ENCODE peak calls at places on chromosomes 13 and 19, in five cellular contexts. K is right lobe of liver; X is uterus; Y is heart right ventricle; A is CD4-positive, alpha-beta memory T cell. I is an unnamed sample.

GRCh38 chr19:3942790-3943409 is 10.0 kb downstream of the NMRK2 start:
- DNase-seq in K (no peak), X (no peak), Y (no peak), A (no peak), I (peak; percentile 9)

GRCh38 chr13:106038752-106039151 is 496.7 kb downstream of the EFNB2 start:
- DNase-seq in K (no peak), X (no peak), Y (no peak), A (no peak), I (peak; percentile 62)

GRCh38 chr13:59750860-59751259 is 412.9 kb downstream of the DIAPH3 start:
- DNase-seq in K (no peak), X (no peak), Y (no peak), A (no peak), I (peak; percentile 67)

GRCh38 chr13:24822640-24823039 is 58.7 kb downstream of the RNF17 start:
- DNase-seq in K (no peak), X (no peak), Y (no peak), A (no peak), I (no peak)

GRCh38 chr19:38693380-38694223 is 46.2 kb downstream of the ACTN4 start:
- DNase-seq in K (no peak), X (no peak), Y (no peak), A (peak; percentile 65), I (peak; percentile 97)

GRCh38 chr13:39768962-39769361 is 113.5 kb downstream of the COG6 start:
- DNase-seq in K (no peak), X (no peak), Y (no peak), A (no peak), I (no peak)

GRCh38 chr19:50003810-50004419 is 21.3 kb downstream of the VRK3 start:
- DNase-seq in K (no peak), X (peak; percentile 77), Y (no peak), A (no peak), I (peak; percentile 78)

GRCh38 chr13:91142572-91142971 is 204.9 kb upstream of the MIR17HG start:
- DNase-seq in K (no peak), X (no peak), Y (no peak), A (no peak), I (no peak)

GRCh38 chr19:54451331-54451871 is 2.4 kb downstream of the LENG8 start:
- DNase-seq in K (no peak), X (no peak), Y (no peak), A (no peak), I (no peak)

GRCh38 chr13:51760592-51760991 is 43.4 kb downstream of the DHRS12 start:
- DNase-seq in K (no peak), X (no peak), Y (no peak), A (no peak), I (no peak)

GRCh38 chr13:82878536-82878935 is 1003.7 kb downstream of the SLITRK1 start:
- DNase-seq in K (no peak), X (no peak), Y (no peak), A (no peak), I (peak; percentile 49)

GRCh38 chr19:44856438-44857083 is 10.5 kb downstream of the NECTIN2 start:
- DNase-seq in K (peak; percentile 68), X (no peak), Y (no peak), A (no peak), I (no peak)

GRCh38 chr19:47839913-47840312 is 18.2 kb downstream of the CRX start:
- DNase-seq in K (no peak), X (no peak), Y (no peak), A (no peak), I (no peak)

DNA sequence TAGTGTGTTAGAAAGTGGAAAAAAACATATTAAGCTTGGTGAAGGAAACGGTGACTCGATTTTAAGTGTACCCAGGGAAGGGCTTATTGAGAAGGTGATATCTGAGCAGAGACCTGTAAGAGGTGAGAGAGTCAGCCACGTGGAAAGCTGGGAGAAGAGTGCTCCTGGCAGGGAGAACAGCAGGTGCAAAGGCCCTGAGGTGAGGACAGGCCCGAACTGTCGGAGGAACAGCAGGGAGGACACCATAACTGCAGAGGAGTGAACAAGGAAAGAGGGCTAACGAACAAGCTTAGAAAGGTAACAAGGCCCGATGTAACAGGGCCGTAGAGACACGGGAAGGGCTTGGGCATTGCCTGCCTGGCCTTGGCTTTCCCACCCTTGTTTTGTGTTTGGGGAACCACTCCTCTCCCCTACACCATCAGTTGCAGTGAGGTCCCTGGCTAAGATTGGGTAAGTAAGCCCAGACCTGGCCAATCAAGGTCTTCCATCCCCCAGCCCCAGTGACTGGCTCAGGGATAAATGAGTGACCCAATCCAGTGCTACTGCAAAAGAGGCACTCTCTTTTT is 7.3 kb downstream of the ATP4A start:
- DNase-seq in K (no peak), X (no peak), Y (no peak), A (no peak), I (no peak)
- H3K27me3 ChIP-seq in K (no peaks in the 10 kb centered on the region), X (peaks cover 11% of the 10 kb centered on the region), Y (peaks cover 47% of the 10 kb centered on the region), A (peaks cover 5% of the 10 kb centered on the region), I (peaks cover 19% of the 10 kb centered on the region)

GRCh38 chr19:28984315-28984714 is 228.6 kb downstream of the UQCRFS1 start:
- DNase-seq in K (no peak), X (no peak), Y (no peak), A (no peak), I (no peak)
- H3K4me1 ChIP-seq in K (no peaks in the 10 kb centered on the region), X (no peaks in the 10 kb centered on the region), Y (no peaks in the 10 kb centered on the region), A (no peaks in the 10 kb centered on the region), I (no peaks in the 10 kb centered on the region)

GRCh38 chr13:20334309-20334708 is 102.2 kb upstream of the GJB6 start:
- DNase-seq in K (no peak), X (no peak), Y (no peak), A (no peak), I (no peak)
- H3K27me3 ChIP-seq in K (no peaks in the 10 kb centered on the region), X (no peaks in the 10 kb centered on the region), Y (no peaks in the 10 kb centered on the region), A (no peaks in the 10 kb centered on the region), I (no peaks in the 10 kb centered on the region)

GRCh38 chr13:44111701-44112100 is 232.0 kb downstream of the LACC1 start:
- DNase-seq in K (no peak), X (no peak), Y (no peak), A (no peak), I (no peak)

GRCh38 chr13:44106231-44107152 is 226.8 kb downstream of the LACC1 start:
- DNase-seq in K (no peak), X (peak; percentile 47), Y (no peak), A (no peak), I (no peak)

GRCh38 chr13:44109986-44110640 is 230.4 kb downstream of the LACC1 start:
- DNase-seq in K (peak; percentile 19), X (no peak), Y (no peak), A (no peak), I (no peak)

GRCh38 chr13:44107357-44108121 is 227.8 kb downstream of the LACC1 start:
- DNase-seq in K (peak; percentile 64), X (no peak), Y (no peak), A (no peak), I (peak; percentile 46)

GRCh38 chr13:44108345-44108858 is 228.7 kb downstream of the LACC1 start:
- DNase-seq in K (peak; percentile 65), X (peak; percentile 44), Y (peak; percentile 53), A (no peak), I (no peak)
- H3K4me1 ChIP-seq in K (peaks cover 5% of the 10 kb centered on the region), X (peaks cover 3% of the 10 kb centered on the region), Y (peaks cover 29% of the 10 kb centered on the region), A (no peaks in the 10 kb centered on the region), I (no peaks in the 10 kb centered on the region)

GRCh38 chr19:6588508-6589345 is 2.2 kb downstream of the CD70 start:
- DNase-seq in K (no peak), X (no peak), Y (no peak), A (no peak), I (no peak)

GRCh38 chr19:6587093-6587820 is 3.7 kb downstream of the CD70 start:
- DNase-seq in K (no peak), X (no peak), Y (no peak), A (no peak), I (no peak)

GRCh38 chr19:6587998-6588507 is 2.9 kb downstream of the CD70 start:
- DNase-seq in K (no peak), X (no peak), Y (no peak), A (no peak), I (no peak)

GRCh38 chr19:6590458-6591319 is at the start of gene CD70:
- DNase-seq in K (no peak), X (no peak), Y (no peak), A (peak; percentile 41), I (peak; percentile 54)

DNA sequence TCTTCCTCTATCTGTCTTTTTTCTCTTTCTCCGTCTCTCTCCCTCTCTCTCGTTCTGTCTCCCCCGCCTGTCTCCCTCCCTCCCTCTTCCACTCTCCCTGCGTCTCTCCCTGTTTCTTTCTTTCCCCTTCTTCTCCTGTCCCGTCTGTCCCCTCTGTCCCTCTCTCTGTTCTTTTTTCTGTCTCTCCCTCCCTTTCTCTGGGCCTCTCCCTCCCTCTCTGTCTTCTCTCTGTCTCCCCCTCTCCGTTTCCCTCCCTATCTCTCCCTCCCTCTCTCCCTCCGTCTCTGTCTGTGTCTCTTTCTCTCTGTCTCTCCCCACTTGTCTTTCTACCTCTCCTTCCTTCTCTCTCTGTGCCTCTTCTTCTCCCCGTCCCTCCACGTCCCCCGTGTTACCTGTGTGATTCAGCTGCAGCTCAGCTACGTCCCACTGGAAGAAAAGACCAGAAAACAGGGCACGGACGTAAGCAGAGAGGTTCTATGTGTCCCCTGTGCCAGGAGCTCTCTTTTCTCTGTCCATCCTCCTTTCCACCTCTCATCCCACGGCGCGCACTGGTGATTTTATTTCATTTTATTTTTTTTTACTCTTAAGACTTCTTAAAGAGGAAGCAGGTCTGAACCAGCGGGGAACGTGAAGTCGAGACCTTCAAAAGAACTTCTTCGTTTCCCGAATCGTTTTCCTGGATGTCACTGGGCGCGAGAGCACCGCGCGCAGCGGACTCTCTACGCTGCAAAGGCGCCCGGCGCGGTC is 1.1 kb downstream of the CD70 start:
- DNase-seq in K (no peak), X (no peak), Y (no peak), A (no peak), I (peak; percentile 25)
- H3K27me3 ChIP-seq in K (peaks cover 15% of the 10 kb centered on the region), X (peaks cover 5% of the 10 kb centered on the region), Y (peaks cover 98% of the 10 kb centered on the region), A (peaks cover 31% of the 10 kb centered on the region), I (peaks cover 89% of the 10 kb centered on the region)

DNA sequence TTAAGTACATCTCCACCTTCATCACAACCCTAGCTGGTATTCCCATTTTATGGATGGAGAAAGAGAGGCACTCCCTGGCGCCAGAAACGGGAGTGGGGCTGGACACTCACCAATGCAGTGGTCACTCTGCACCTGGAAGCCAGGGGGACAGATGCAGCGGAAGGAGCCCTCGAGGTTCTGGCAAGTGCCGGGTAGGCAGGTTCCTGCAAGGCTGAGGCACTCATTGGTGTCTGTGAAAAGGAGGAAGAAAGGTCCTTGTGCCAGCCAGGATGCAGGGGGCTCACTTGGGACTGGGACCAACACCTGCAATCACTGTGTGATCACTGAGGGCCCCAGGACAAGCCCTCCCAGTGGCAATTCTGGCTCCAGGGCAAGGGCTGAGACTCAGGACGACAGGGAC is 41.8 kb downstream of the CCL25 start:
- DNase-seq in K (no peak), X (no peak), Y (no peak), A (no peak), I (no peak)
- H3K4me1 ChIP-seq in K (no peaks in the 10 kb centered on the region), X (no peaks in the 10 kb centered on the region), Y (no peaks in the 10 kb centered on the region), A (no peaks in the 10 kb centered on the region), I (no peaks in the 10 kb centered on the region)

I was measured in foreskin keratinocyte.